ENCODE peak calls at places on chromosomes 4 and X, in seven cellular contexts. D is lung, S is cardiac muscle cell, N is heart right ventricle, R is psoas muscle, X is stomach, W is uterus. Q is an unnamed sample.

GRCh38 chr4:96638132-96638531 is 798.2 kb downstream of the PDHA2 start:
- DNase-seq in D (no peak), S (no peak), N (no peak), R (no peak), X (no peak), W (no peak), Q (no peak)

GRCh38 chrX:153494061-153494460 is 719 bp upstream of the BGN start:
- DNase-seq in D (no peak), S (no peak), N (no peak), R (no peak), X (no peak), W (no peak), Q (no peak)

GRCh38 chrX:97639526-97639925 is 755.8 kb downstream of the RPA4 start:
- DNase-seq in D (no peak), S (peak), N (no peak), R (no peak), X (no peak), W (no peak), Q (no peak)

GRCh38 chrX:70470850-70471289 is 26.2 kb downstream of the DLG3 start:
- DNase-seq in D (no peak), S (no peak), N (no peak), R (no peak), X (no peak), W (no peak), Q (no peak)

GRCh38 chr4:52813546-52813945 is 48.6 kb upstream of the RASL11B start:
- DNase-seq in D (no peak), S (no peak), N (no peak), R (no peak), X (no peak), W (no peak), Q (no peak)

GRCh38 chrX:84224741-84225140 is 36.7 kb upstream of the RPS6KA6 start:
- DNase-seq in D (no peak), S (no peak), N (no peak), R (no peak), X (no peak), W (no peak), Q (no peak)

GRCh38 chrX:40172169-40172979 is 74.6 kb upstream of the BCOR start:
- DNase-seq in D (peak), S (peak), N (peak), R (peak), X (peak), W (peak), Q (no peak)

GRCh38 chr4:174714393-174715211 is 114.4 kb downstream of the GLRA3 start:
- DNase-seq in D (peak), S (peak), N (no peak), R (no peak), X (peak), W (no peak), Q (no peak)

GRCh38 chrX:119190736-119191282 is 45.3 kb upstream of the PGRMC1 start:
- DNase-seq in D (no peak), S (no peak), N (no peak), R (no peak), X (no peak), W (no peak), Q (no peak)

GRCh38 chr4:108829981-108830492 is 67.2 kb upstream of the ETNPPL start:
- DNase-seq in D (no peak), S (no peak), N (no peak), R (no peak), X (no peak), W (no peak), Q (no peak)

GRCh38 chr4:101885574-101885973 is 95.0 kb downstream of the BANK1 start:
- DNase-seq in D (no peak), S (no peak), N (no peak), R (no peak), X (no peak), W (no peak), Q (no peak)

DNA sequence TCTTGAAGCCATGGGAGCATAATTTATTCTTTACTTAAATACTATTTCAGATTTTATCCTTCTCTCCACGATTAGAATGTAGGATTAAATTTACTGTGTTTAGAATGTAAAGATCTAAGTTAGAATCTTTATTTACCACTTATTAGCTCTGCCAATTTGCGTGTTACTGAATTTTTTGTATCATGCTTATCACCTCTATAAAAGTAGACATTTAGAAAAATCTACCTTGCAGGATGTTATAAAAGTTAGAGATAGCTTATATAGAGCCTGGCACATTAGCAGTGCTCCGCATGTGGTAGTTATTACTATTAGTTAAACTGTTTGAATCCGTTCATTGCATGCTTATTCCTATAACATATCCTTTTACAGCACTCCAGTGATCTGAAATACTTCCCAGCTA is 97.9 kb downstream of the BANK1 start:
- DNase-seq in D (no peak), S (no peak), N (no peak), R (no peak), X (no peak), W (no peak), Q (no peak)
- H3K27ac ChIP-seq in D (no peak), S (no peak), N (no peak), R (no peak), X (no peak), W (no peak), Q (no peak)

DNA sequence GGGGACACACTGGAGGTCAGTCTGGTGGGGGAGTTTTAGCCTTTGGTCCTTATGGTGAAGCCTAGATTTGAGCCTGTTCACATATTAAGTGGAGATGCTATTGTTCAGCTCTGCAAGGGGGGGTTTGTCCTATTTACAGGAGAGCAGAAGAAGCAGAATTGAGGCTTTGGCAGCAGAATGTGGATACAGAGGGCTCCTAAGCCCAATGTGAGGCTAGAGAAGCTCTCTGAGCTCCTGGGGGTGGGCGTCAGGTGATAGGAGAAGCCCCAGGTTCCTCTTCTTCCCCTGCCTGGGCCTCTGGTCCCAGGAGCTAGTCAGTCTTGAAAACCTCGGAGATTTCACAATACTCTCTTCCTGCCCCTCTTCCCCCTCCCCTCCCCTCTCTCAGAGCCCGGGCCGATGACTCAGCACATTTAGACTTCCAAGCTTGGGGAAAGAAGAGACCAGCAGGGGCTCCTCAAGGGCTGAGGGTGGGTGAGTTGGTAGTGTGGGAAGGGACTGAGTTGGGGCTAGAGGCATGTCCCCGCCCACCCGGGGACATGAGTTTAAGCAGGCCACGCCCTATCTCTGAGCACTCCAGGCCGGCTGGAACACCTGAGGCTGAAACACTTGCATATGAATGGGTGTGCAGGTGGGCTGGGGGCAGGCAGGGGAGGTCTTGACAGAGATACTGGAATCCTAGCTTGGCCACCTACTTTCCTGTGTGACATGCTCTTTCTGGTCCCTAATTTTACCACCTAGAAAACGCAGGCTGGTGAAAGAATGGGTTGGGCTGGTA is 3.4 kb downstream of the TFE3 start:
- DNase-seq in D (peak), S (peak), N (peak), R (peak), X (peak), W (peak), Q (peak)
- H3K4me3 ChIP-seq in D (no peak), S (peak), N (peak), R (peak), X (peak), W (peak), Q (peak)

GRCh38 chrX:11786862-11787261 is 28.8 kb downstream of the MSL3 start:
- DNase-seq in D (no peak), S (no peak), N (no peak), R (no peak), X (no peak), W (no peak), Q (no peak)
- TF ChIP-seq CTCF in D (no peak), S (no peak), N (no peak), R (no peak), X (no peak), W (no peak), Q (no peak)

GRCh38 chr4:105613326-105613725 is 60.9 kb downstream of the ARHGEF38 start:
- DNase-seq in D (no peak), S (no peak), N (no peak), R (no peak), X (peak), W (no peak), Q (no peak)
- H3K27ac ChIP-seq in D (no peak), S (no peak), N (no peak), R (no peak), X (no peak), W (no peak), Q (no peak)

DNA sequence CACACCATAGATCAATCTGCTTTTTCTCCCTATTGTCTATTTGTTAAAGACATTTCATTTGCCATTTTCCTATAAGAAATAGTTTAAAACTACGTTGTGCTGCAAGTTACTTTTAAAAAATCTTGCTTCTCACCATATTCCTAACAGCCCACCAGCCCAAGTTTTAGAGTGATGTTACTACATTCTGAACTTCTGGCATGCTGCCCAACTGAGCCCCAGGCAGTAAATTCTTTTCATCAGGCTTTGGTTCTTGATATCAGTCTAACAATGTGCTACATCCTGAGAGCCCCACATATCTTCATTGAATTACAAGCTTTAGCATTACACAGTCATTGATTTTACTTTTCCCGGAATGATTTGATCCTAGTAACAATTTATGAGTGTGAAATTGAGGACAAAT is 283.8 kb upstream of the IL1RAPL1 start:
- DNase-seq in D (no peak), S (peak), N (no peak), R (no peak), X (no peak), W (no peak), Q (no peak)
- H3K4me3 ChIP-seq in D (no peak), S (no peak), N (no peak), R (no peak), X (no peak), W (no peak), Q (no peak)

GRCh38 chrX:149508467-149508866 is 3.4 kb upstream of the IDS start:
- DNase-seq in D (no peak), S (no peak), N (no peak), R (no peak), X (no peak), W (no peak), Q (no peak)

GRCh38 chrX:149506349-149506748 is 1.2 kb upstream of the IDS start:
- DNase-seq in D (no peak), S (no peak), N (no peak), R (no peak), X (no peak), W (no peak), Q (no peak)

GRCh38 chrX:149504915-149505651 is at the start of gene IDS:
- DNase-seq in D (peak), S (peak), N (peak), R (peak), X (peak), W (peak), Q (peak)

GRCh38 chrX:149505671-149506070 is 565 bp upstream of the IDS start:
- DNase-seq in D (no peak), S (no peak), N (no peak), R (no peak), X (no peak), W (no peak), Q (no peak)

GRCh38 chrX:149504226-149504914 is 736 bp downstream of the IDS start:
- DNase-seq in D (no peak), S (no peak), N (no peak), R (no peak), X (no peak), W (no peak), Q (no peak)
- TF ChIP-seq CTCF in D (no peak), S (peak), N (no peak), R (no peak), X (no peak), W (no peak), Q (no peak)

GRCh38 chr4:145820407-145820806 is 118.2 kb downstream of the ZNF827 start:
- DNase-seq in D (no peak), S (no peak), N (no peak), R (no peak), X (no peak), W (no peak), Q (no peak)

GRCh38 chr4:145816091-145816490 is 122.5 kb downstream of the ZNF827 start:
- DNase-seq in D (no peak), S (no peak), N (no peak), R (no peak), X (no peak), W (no peak), Q (no peak)

GRCh38 chr4:145818001-145818400 is 120.6 kb downstream of the ZNF827 start:
- DNase-seq in D (no peak), S (no peak), N (no peak), R (no peak), X (no peak), W (no peak), Q (no peak)

GRCh38 chr4:145821771-145822170 is 116.9 kb downstream of the ZNF827 start:
- DNase-seq in D (no peak), S (no peak), N (no peak), R (no peak), X (no peak), W (no peak), Q (no peak)

GRCh38 chr4:145819246-145820181 is 119.1 kb downstream of the ZNF827 start:
- DNase-seq in D (no peak), S (no peak), N (no peak), R (no peak), X (no peak), W (no peak), Q (peak)
- H3K27ac ChIP-seq in D (no peak), S (peak), N (peak), R (peak), X (no peak), W (no peak), Q (peak)

Q was measured in dorsolateral prefrontal cortex.